ENCODE peak calls at places on chromosomes 5 and 9, in eight cellular contexts. One of them, this sample, is unnamed.

GRCh38 chr5:52981507-52981906 is 7.6 kb upstream of the ITGA2 start:
- DNase-seq in endothelial cell: no peak
- DNase-seq in lung: no peak
- DNase-seq in WTC11: no peak
- DNase-seq in foreskin fibroblast: no peak
- DNase-seq in HFF-Myc: no peak
- DNase-seq in heart right ventricle: no peak
- DNase-seq in cardiac fibroblast: no peak
- DNase-seq in this sample: no peak

GRCh38 chr5:91441082-91441481 is 58.0 kb upstream of the ARRDC3 start:
- DNase-seq in endothelial cell: no peak
- DNase-seq in lung: no peak
- DNase-seq in WTC11: no peak
- DNase-seq in foreskin fibroblast: no peak
- DNase-seq in HFF-Myc: no peak
- DNase-seq in heart right ventricle: no peak
- DNase-seq in cardiac fibroblast: no peak
- DNase-seq in this sample: no peak

GRCh38 chr5:66553368-66553912 is 42.8 kb upstream of the MAST4 start:
- DNase-seq in endothelial cell: no peak
- DNase-seq in lung: no peak
- DNase-seq in WTC11: no peak
- DNase-seq in foreskin fibroblast: no peak
- DNase-seq in HFF-Myc: no peak
- DNase-seq in heart right ventricle: no peak
- DNase-seq in cardiac fibroblast: no peak
- DNase-seq in this sample: no peak

GRCh38 chr9:127919253-127919815 is 2.5 kb upstream of the ST6GALNAC4 start:
- DNase-seq in endothelial cell: no peak
- DNase-seq in lung: peak
- DNase-seq in WTC11: no peak
- DNase-seq in foreskin fibroblast: peak
- DNase-seq in HFF-Myc: peak
- DNase-seq in heart right ventricle: peak
- DNase-seq in cardiac fibroblast: peak
- DNase-seq in this sample: no peak

GRCh38 chr5:40477856-40478546 is 201.7 kb upstream of the PTGER4 start:
- DNase-seq in endothelial cell: no peak
- DNase-seq in lung: no peak
- DNase-seq in WTC11: no peak
- DNase-seq in foreskin fibroblast: peak
- DNase-seq in HFF-Myc: no peak
- DNase-seq in heart right ventricle: no peak
- DNase-seq in cardiac fibroblast: peak
- DNase-seq in this sample: no peak

GRCh38 chr5:149627070-149627469 is 45.8 kb downstream of the ARHGEF37 start:
- DNase-seq in endothelial cell: no peak
- DNase-seq in lung: no peak
- DNase-seq in WTC11: no peak
- DNase-seq in foreskin fibroblast: no peak
- DNase-seq in HFF-Myc: no peak
- DNase-seq in heart right ventricle: no peak
- DNase-seq in cardiac fibroblast: no peak
- DNase-seq in this sample: no peak

GRCh38 chr9:3875371-3876132 is 349.8 kb upstream of the RFX3 start:
- DNase-seq in endothelial cell: no peak
- DNase-seq in lung: no peak
- DNase-seq in WTC11: no peak
- DNase-seq in foreskin fibroblast: peak
- DNase-seq in HFF-Myc: peak
- DNase-seq in heart right ventricle: no peak
- DNase-seq in cardiac fibroblast: peak
- DNase-seq in this sample: peak

GRCh38 chr5:133883916-133884315 is 84.5 kb downstream of the C5orf15 start:
- DNase-seq in endothelial cell: no peak
- DNase-seq in lung: no peak
- DNase-seq in WTC11: no peak
- DNase-seq in foreskin fibroblast: no peak
- DNase-seq in HFF-Myc: no peak
- DNase-seq in heart right ventricle: no peak
- DNase-seq in cardiac fibroblast: no peak
- DNase-seq in this sample: no peak

GRCh38 chr5:168218746-168219145 is 72.7 kb upstream of the WWC1 start:
- DNase-seq in endothelial cell: no peak
- DNase-seq in lung: no peak
- DNase-seq in WTC11: no peak
- DNase-seq in foreskin fibroblast: no peak
- DNase-seq in HFF-Myc: no peak
- DNase-seq in heart right ventricle: no peak
- DNase-seq in cardiac fibroblast: no peak
- DNase-seq in this sample: no peak

GRCh38 chr5:74056789-74057164 is 430.8 kb downstream of the ARHGEF28 start:
- DNase-seq in endothelial cell: no peak
- DNase-seq in lung: no peak
- DNase-seq in WTC11: peak
- DNase-seq in foreskin fibroblast: peak
- DNase-seq in HFF-Myc: no peak
- DNase-seq in heart right ventricle: no peak
- DNase-seq in cardiac fibroblast: peak
- DNase-seq in this sample: peak

GRCh38 chr5:134174841-134175839 is 1.6 kb downstream of the SKP1 start:
- DNase-seq in endothelial cell: no peak
- DNase-seq in lung: no peak
- DNase-seq in WTC11: no peak
- DNase-seq in foreskin fibroblast: peak
- DNase-seq in HFF-Myc: no peak
- DNase-seq in heart right ventricle: no peak
- DNase-seq in cardiac fibroblast: peak
- DNase-seq in this sample: peak

GRCh38 chr5:143923634-143924265 is 111.8 kb downstream of the HMHB1 start:
- DNase-seq in endothelial cell: no peak
- DNase-seq in lung: no peak
- DNase-seq in WTC11: no peak
- DNase-seq in foreskin fibroblast: peak
- DNase-seq in HFF-Myc: no peak
- DNase-seq in heart right ventricle: no peak
- DNase-seq in cardiac fibroblast: peak
- DNase-seq in this sample: peak

GRCh38 chr9:123048748-123049147 is 15.3 kb downstream of the GPR21 start:
- DNase-seq in endothelial cell: no peak
- DNase-seq in lung: no peak
- DNase-seq in WTC11: no peak
- DNase-seq in foreskin fibroblast: peak
- DNase-seq in HFF-Myc: no peak
- DNase-seq in heart right ventricle: no peak
- DNase-seq in cardiac fibroblast: peak
- DNase-seq in this sample: no peak

DNA sequence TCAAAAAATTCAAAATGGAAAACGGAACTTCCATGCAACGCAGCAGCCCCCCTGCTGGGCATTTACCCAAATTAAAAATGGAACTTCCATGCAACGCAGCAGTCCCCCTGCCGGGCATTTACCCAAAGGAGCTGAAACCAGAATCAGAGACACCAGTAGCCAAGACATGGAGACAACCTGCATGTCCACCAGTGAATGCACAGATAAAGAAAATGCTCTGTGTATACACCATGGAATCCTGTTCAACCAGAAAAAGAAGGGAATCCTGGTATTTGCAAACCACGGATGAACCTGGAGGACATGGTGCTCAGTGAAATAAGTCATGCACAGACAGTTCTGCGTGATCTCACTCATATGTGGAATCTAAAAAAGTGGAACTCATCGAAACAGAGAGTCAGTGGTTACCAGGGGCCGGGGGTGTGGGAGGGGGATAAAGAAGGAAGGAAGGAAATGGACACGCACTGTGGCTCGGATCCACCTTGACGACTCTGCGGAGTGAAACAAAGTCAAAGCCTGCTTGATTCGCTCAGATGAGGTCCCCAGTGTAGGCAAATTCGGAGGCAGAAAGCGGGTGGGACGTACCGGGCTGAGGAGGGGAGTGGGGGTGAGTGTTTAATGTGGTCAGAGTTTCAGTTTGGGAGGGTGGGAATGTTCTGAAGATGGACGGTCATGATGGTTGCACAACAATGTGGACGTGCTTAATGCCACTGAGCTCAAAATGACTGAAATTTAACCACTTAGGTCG is 40.2 kb upstream of the EXOC3 start:
- DNase-seq in endothelial cell: no peak
- DNase-seq in lung: no peak
- DNase-seq in WTC11: no peak
- DNase-seq in foreskin fibroblast: no peak
- DNase-seq in HFF-Myc: no peak
- DNase-seq in heart right ventricle: no peak
- DNase-seq in cardiac fibroblast: no peak
- DNase-seq in this sample: peak
- TF ChIP-seq CTCF in endothelial cell: no peak
- TF ChIP-seq CTCF in lung: no peak
- TF ChIP-seq CTCF in WTC11: no peak
- TF ChIP-seq CTCF in foreskin fibroblast: no peak
- TF ChIP-seq CTCF in HFF-Myc: no peak
- TF ChIP-seq CTCF in heart right ventricle: no peak
- TF ChIP-seq CTCF in cardiac fibroblast: no peak
- TF ChIP-seq CTCF in this sample: no peak

GRCh38 chr5:119410448-119411170 is 41.7 kb upstream of the HSD17B4 start:
- DNase-seq in endothelial cell: no peak
- DNase-seq in lung: no peak
- DNase-seq in WTC11: no peak
- DNase-seq in foreskin fibroblast: no peak
- DNase-seq in HFF-Myc: no peak
- DNase-seq in heart right ventricle: no peak
- DNase-seq in cardiac fibroblast: no peak
- DNase-seq in this sample: peak

GRCh38 chr5:119411935-119412623 is 40.2 kb upstream of the HSD17B4 start:
- DNase-seq in endothelial cell: peak
- DNase-seq in lung: peak
- DNase-seq in WTC11: peak
- DNase-seq in foreskin fibroblast: peak
- DNase-seq in HFF-Myc: peak
- DNase-seq in heart right ventricle: peak
- DNase-seq in cardiac fibroblast: peak
- DNase-seq in this sample: peak

GRCh38 chr5:119411291-119411934 is 40.9 kb upstream of the HSD17B4 start:
- DNase-seq in endothelial cell: no peak
- DNase-seq in lung: no peak
- DNase-seq in WTC11: no peak
- DNase-seq in foreskin fibroblast: peak
- DNase-seq in HFF-Myc: no peak
- DNase-seq in heart right ventricle: no peak
- DNase-seq in cardiac fibroblast: peak
- DNase-seq in this sample: no peak

GRCh38 chr5:119406551-119406950 is 45.7 kb upstream of the HSD17B4 start:
- DNase-seq in endothelial cell: no peak
- DNase-seq in lung: no peak
- DNase-seq in WTC11: no peak
- DNase-seq in foreskin fibroblast: no peak
- DNase-seq in HFF-Myc: no peak
- DNase-seq in heart right ventricle: no peak
- DNase-seq in cardiac fibroblast: no peak
- DNase-seq in this sample: no peak

GRCh38 chr5:119409235-119409815 is 43.0 kb upstream of the HSD17B4 start:
- DNase-seq in endothelial cell: no peak
- DNase-seq in lung: no peak
- DNase-seq in WTC11: no peak
- DNase-seq in foreskin fibroblast: no peak
- DNase-seq in HFF-Myc: no peak
- DNase-seq in heart right ventricle: no peak
- DNase-seq in cardiac fibroblast: no peak
- DNase-seq in this sample: peak
- TF ChIP-seq CTCF in endothelial cell: no peak
- TF ChIP-seq CTCF in lung: no peak
- TF ChIP-seq CTCF in WTC11: no peak
- TF ChIP-seq CTCF in foreskin fibroblast: no peak
- TF ChIP-seq CTCF in HFF-Myc: no peak
- TF ChIP-seq CTCF in heart right ventricle: no peak
- TF ChIP-seq CTCF in cardiac fibroblast: no peak
- TF ChIP-seq CTCF in this sample: peak

GRCh38 chr9:14661421-14662059 is 31.7 kb downstream of the ZDHHC21 start:
- DNase-seq in endothelial cell: no peak
- DNase-seq in lung: no peak
- DNase-seq in WTC11: no peak
- DNase-seq in foreskin fibroblast: peak
- DNase-seq in HFF-Myc: no peak
- DNase-seq in heart right ventricle: no peak
- DNase-seq in cardiac fibroblast: peak
- DNase-seq in this sample: peak
- TF ChIP-seq CTCF in endothelial cell: peak
- TF ChIP-seq CTCF in lung: no peak
- TF ChIP-seq CTCF in WTC11: peak
- TF ChIP-seq CTCF in foreskin fibroblast: peak
- TF ChIP-seq CTCF in HFF-Myc: peak
- TF ChIP-seq CTCF in heart right ventricle: peak
- TF ChIP-seq CTCF in cardiac fibroblast: peak
- TF ChIP-seq CTCF in this sample: peak

DNA sequence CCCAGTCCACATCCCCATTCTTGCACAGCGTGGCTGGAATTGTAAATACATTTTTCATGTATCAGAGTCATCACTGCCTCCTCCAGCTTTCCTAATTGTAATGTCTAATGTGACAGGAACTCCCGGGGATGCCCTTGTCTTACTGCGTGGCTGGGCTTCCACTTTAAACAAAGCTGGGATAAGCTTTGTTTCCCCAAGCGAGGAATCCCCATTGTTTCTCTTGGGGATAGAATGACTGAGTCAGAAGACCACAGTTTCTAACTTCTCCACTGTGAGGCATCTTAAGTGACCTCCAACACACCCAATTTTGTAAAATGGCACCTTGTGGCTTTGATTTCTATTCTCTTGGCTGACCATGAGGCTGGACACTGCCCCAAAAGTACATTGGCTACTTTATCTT is 22.4 kb downstream of the ARPC5L start:
- DNase-seq in endothelial cell: no peak
- DNase-seq in lung: no peak
- DNase-seq in WTC11: no peak
- DNase-seq in foreskin fibroblast: no peak
- DNase-seq in HFF-Myc: no peak
- DNase-seq in heart right ventricle: no peak
- DNase-seq in cardiac fibroblast: peak
- DNase-seq in this sample: no peak
- TF ChIP-seq CTCF in endothelial cell: no peak
- TF ChIP-seq CTCF in lung: no peak
- TF ChIP-seq CTCF in WTC11: no peak
- TF ChIP-seq CTCF in foreskin fibroblast: no peak
- TF ChIP-seq CTCF in HFF-Myc: no peak
- TF ChIP-seq CTCF in heart right ventricle: no peak
- TF ChIP-seq CTCF in cardiac fibroblast: no peak
- TF ChIP-seq CTCF in this sample: no peak